ENCODE peak calls at places on chromosomes 5 and 9, in four cellular contexts. One of them, this sample, is unnamed.

GRCh38 chr5:64939772-64940510 is 171.2 kb downstream of the CWC27 start:
- DNase-seq in SHP77: peak; percentile 41
- DNase-seq in progenitor cell of endocrine pancreas: no peak
- DNase-seq in T-helper 2 cell: no peak
- DNase-seq in this sample: peak; percentile 23

GRCh38 chr5:67770431-67771025 is 445.0 kb upstream of the PIK3R1 start:
- DNase-seq in SHP77: no peak
- DNase-seq in progenitor cell of endocrine pancreas: no peak
- DNase-seq in T-helper 2 cell: no peak
- DNase-seq in this sample: no peak

GRCh38 chr5:55231029-55231475 is 2.4 kb downstream of the CCNO start:
- DNase-seq in SHP77: no peak
- DNase-seq in progenitor cell of endocrine pancreas: no peak
- DNase-seq in T-helper 2 cell: no peak
- DNase-seq in this sample: no peak

GRCh38 chr9:129208191-129209091 is 30.4 kb upstream of the IER5L start:
- DNase-seq in SHP77: no peak
- DNase-seq in progenitor cell of endocrine pancreas: no peak
- DNase-seq in T-helper 2 cell: no peak
- DNase-seq in this sample: no peak

GRCh38 chr9:83307051-83307724 is 231.0 kb downstream of the FRMD3 start:
- DNase-seq in SHP77: no peak
- DNase-seq in progenitor cell of endocrine pancreas: no peak
- DNase-seq in T-helper 2 cell: no peak
- DNase-seq in this sample: peak; percentile 24

GRCh38 chr9:34047864-34048729 is 590 bp downstream of the UBAP2 start:
- DNase-seq in SHP77: no peak
- DNase-seq in progenitor cell of endocrine pancreas: peak; percentile 27
- DNase-seq in T-helper 2 cell: peak; percentile 40
- DNase-seq in this sample: no peak

GRCh38 chr5:140162275-140162674 is 12.7 kb upstream of the CYSTM1 start:
- DNase-seq in SHP77: no peak
- DNase-seq in progenitor cell of endocrine pancreas: no peak
- DNase-seq in T-helper 2 cell: no peak
- DNase-seq in this sample: no peak

GRCh38 chr9:76255781-76256455 is 138.3 kb downstream of the RFK start:
- DNase-seq in SHP77: no peak
- DNase-seq in progenitor cell of endocrine pancreas: no peak
- DNase-seq in T-helper 2 cell: no peak
- DNase-seq in this sample: peak; percentile 93

GRCh38 chr9:136728080-136728547 is 14.6 kb downstream of the LCN10 start:
- DNase-seq in SHP77: peak; percentile 77
- DNase-seq in progenitor cell of endocrine pancreas: peak; percentile 88
- DNase-seq in T-helper 2 cell: peak; percentile 90
- DNase-seq in this sample: peak; percentile 72

GRCh38 chr5:150538007-150538917 is 30.3 kb downstream of the NDST1 start:
- DNase-seq in SHP77: no peak
- DNase-seq in progenitor cell of endocrine pancreas: no peak
- DNase-seq in T-helper 2 cell: no peak
- DNase-seq in this sample: no peak

GRCh38 chr5:84290161-84290560 is 94.5 kb downstream of the EDIL3 start:
- DNase-seq in SHP77: no peak
- DNase-seq in progenitor cell of endocrine pancreas: no peak
- DNase-seq in T-helper 2 cell: no peak
- DNase-seq in this sample: no peak

GRCh38 chr5:138241688-138242547 is 28.8 kb upstream of the CDC23 start:
- DNase-seq in SHP77: no peak
- DNase-seq in progenitor cell of endocrine pancreas: peak; percentile 34
- DNase-seq in T-helper 2 cell: peak; percentile 5
- DNase-seq in this sample: no peak

This sample was measured in fibroblast of the conjunctiva.